ENCODE peak calls at places on chromosome 3, in four cellular contexts. One of them, this sample, is unnamed.

GRCh38 chr3:188950832-188951489 is 220.8 kb upstream of the TPRG1 start:
- DNase-seq in T-helper 1 cell: no peak
- DNase-seq in EH: peak; percentile 99
- DNase-seq in occipital lobe: no peak
- DNase-seq in this sample: no peak

GRCh38 chr3:58028902-58029301 is 20.7 kb downstream of the FLNB start:
- DNase-seq in T-helper 1 cell: no peak
- DNase-seq in EH: no peak
- DNase-seq in occipital lobe: no peak
- DNase-seq in this sample: no peak

GRCh38 chr3:153673853-153674252 is 447.3 kb upstream of the ARHGEF26 start:
- DNase-seq in T-helper 1 cell: no peak
- DNase-seq in EH: no peak
- DNase-seq in occipital lobe: no peak
- DNase-seq in this sample: no peak

GRCh38 chr3:181969925-181970324 is 258.2 kb downstream of the SOX2 start:
- DNase-seq in T-helper 1 cell: no peak
- DNase-seq in EH: no peak
- DNase-seq in occipital lobe: no peak
- DNase-seq in this sample: no peak

GRCh38 chr3:21020681-21021080 is 730.3 kb downstream of the ZNF385D start:
- DNase-seq in T-helper 1 cell: no peak
- DNase-seq in EH: no peak
- DNase-seq in occipital lobe: no peak
- DNase-seq in this sample: no peak

GRCh38 chr3:58683001-58683845 is 16.6 kb upstream of the FAM3D start:
- DNase-seq in T-helper 1 cell: no peak
- DNase-seq in EH: peak; percentile 67
- DNase-seq in occipital lobe: no peak
- DNase-seq in this sample: no peak

GRCh38 chr3:179000144-179000543 is 71.5 kb downstream of the ZMAT3 start:
- DNase-seq in T-helper 1 cell: no peak
- DNase-seq in EH: peak; percentile 45
- DNase-seq in occipital lobe: no peak
- DNase-seq in this sample: no peak

GRCh38 chr3:141108002-141108401 is 56.9 kb downstream of the SPSB4 start:
- DNase-seq in T-helper 1 cell: no peak
- DNase-seq in EH: no peak
- DNase-seq in occipital lobe: no peak
- DNase-seq in this sample: no peak

GRCh38 chr3:149314807-149315578 is 18.4 kb downstream of the TM4SF18 start:
- DNase-seq in T-helper 1 cell: no peak
- DNase-seq in EH: peak; percentile 90
- DNase-seq in occipital lobe: no peak
- DNase-seq in this sample: no peak

GRCh38 chr3:126389112-126389791 is 5.5 kb upstream of the CFAP100 start:
- DNase-seq in T-helper 1 cell: no peak
- DNase-seq in EH: peak; percentile 86
- DNase-seq in occipital lobe: peak; percentile 74
- DNase-seq in this sample: peak; percentile 88

GRCh38 chr3:158702815-158703481 is 29.3 kb downstream of the RARRES1 start:
- DNase-seq in T-helper 1 cell: no peak
- DNase-seq in EH: peak; percentile 92
- DNase-seq in occipital lobe: no peak
- DNase-seq in this sample: no peak

GRCh38 chr3:126996905-126997304 is 14.0 kb downstream of the PLXNA1 start:
- DNase-seq in T-helper 1 cell: no peak
- DNase-seq in EH: peak; percentile 58
- DNase-seq in occipital lobe: peak; percentile 36
- DNase-seq in this sample: no peak

GRCh38 chr3:195080571-195081141 is 190.3 kb downstream of the XXYLT1 start:
- DNase-seq in T-helper 1 cell: no peak
- DNase-seq in EH: peak; percentile 11
- DNase-seq in occipital lobe: no peak
- DNase-seq in this sample: no peak

GRCh38 chr3:134897391-134898131 is 102.5 kb downstream of the EPHB1 start:
- DNase-seq in T-helper 1 cell: no peak
- DNase-seq in EH: no peak
- DNase-seq in occipital lobe: no peak
- DNase-seq in this sample: no peak

GRCh38 chr3:108011616-108012015 is 79.2 kb downstream of the CD47 start:
- DNase-seq in T-helper 1 cell: no peak
- DNase-seq in EH: no peak
- DNase-seq in occipital lobe: no peak
- DNase-seq in this sample: no peak

GRCh38 chr3:69649120-69649519 is 90.1 kb upstream of the MITF start:
- DNase-seq in T-helper 1 cell: no peak
- DNase-seq in EH: peak; percentile 24
- DNase-seq in occipital lobe: no peak
- DNase-seq in this sample: no peak

GRCh38 chr3:64438837-64439236 is 213.6 kb upstream of the PRICKLE2 start:
- DNase-seq in T-helper 1 cell: no peak
- DNase-seq in EH: no peak
- DNase-seq in occipital lobe: no peak
- DNase-seq in this sample: peak; percentile 42

GRCh38 chr3:146557745-146558144 is 13.3 kb upstream of the PLSCR1 start:
- DNase-seq in T-helper 1 cell: no peak
- DNase-seq in EH: no peak
- DNase-seq in occipital lobe: no peak
- DNase-seq in this sample: no peak

GRCh38 chr3:104887069-104887468 is 479.6 kb upstream of the ALCAM start:
- DNase-seq in T-helper 1 cell: no peak
- DNase-seq in EH: peak; percentile 74
- DNase-seq in occipital lobe: no peak
- DNase-seq in this sample: no peak

GRCh38 chr3:28949580-28949979 is 331.3 kb upstream of the RBMS3 start:
- DNase-seq in T-helper 1 cell: no peak
- DNase-seq in EH: no peak
- DNase-seq in occipital lobe: no peak
- DNase-seq in this sample: no peak

GRCh38 chr3:127015282-127016042 is 32.5 kb downstream of the PLXNA1 start:
- DNase-seq in T-helper 1 cell: no peak
- DNase-seq in EH: no peak
- DNase-seq in occipital lobe: peak; percentile 18
- DNase-seq in this sample: no peak

GRCh38 chr3:104951426-104951825 is 415.3 kb upstream of the ALCAM start:
- DNase-seq in T-helper 1 cell: no peak
- DNase-seq in EH: no peak
- DNase-seq in occipital lobe: no peak
- DNase-seq in this sample: no peak

GRCh38 chr3:130516645-130517512 is at the start of gene COL6A6:
- DNase-seq in T-helper 1 cell: no peak
- DNase-seq in EH: no peak
- DNase-seq in occipital lobe: no peak
- DNase-seq in this sample: no peak

GRCh38 chr3:129663045-129663446 is 56.6 kb upstream of the PLXND1 start:
- DNase-seq in T-helper 1 cell: no peak
- DNase-seq in EH: peak; percentile 46
- DNase-seq in occipital lobe: no peak
- DNase-seq in this sample: no peak

GRCh38 chr3:54882114-54882833 is 45.6 kb downstream of the LRTM1 start:
- DNase-seq in T-helper 1 cell: no peak
- DNase-seq in EH: peak; percentile 99
- DNase-seq in occipital lobe: no peak
- DNase-seq in this sample: no peak

GRCh38 chr3:97125902-97126499 is 311.6 kb downstream of the EPHA6 start:
- DNase-seq in T-helper 1 cell: no peak
- DNase-seq in EH: no peak
- DNase-seq in occipital lobe: no peak
- DNase-seq in this sample: no peak

GRCh38 chr3:53823956-53824320 is 22.3 kb downstream of the CHDH start:
- DNase-seq in T-helper 1 cell: no peak
- DNase-seq in EH: no peak
- DNase-seq in occipital lobe: no peak
- DNase-seq in this sample: no peak

GRCh38 chr3:22928716-22929115 is 274.4 kb upstream of the UBE2E2 start:
- DNase-seq in T-helper 1 cell: no peak
- DNase-seq in EH: no peak
- DNase-seq in occipital lobe: no peak
- DNase-seq in this sample: no peak

GRCh38 chr3:101732240-101732641 is 7.8 kb downstream of the CEP97 start:
- DNase-seq in T-helper 1 cell: no peak
- DNase-seq in EH: no peak
- DNase-seq in occipital lobe: no peak
- DNase-seq in this sample: peak; percentile 97

GRCh38 chr3:27699067-27699466 is 23.1 kb downstream of the EOMES start:
- DNase-seq in T-helper 1 cell: no peak
- DNase-seq in EH: no peak
- DNase-seq in occipital lobe: no peak
- DNase-seq in this sample: no peak

GRCh38 chr3:140736863-140737460 is 59.1 kb downstream of the TRIM42 start:
- DNase-seq in T-helper 1 cell: no peak
- DNase-seq in EH: peak; percentile 23
- DNase-seq in occipital lobe: no peak
- DNase-seq in this sample: peak; percentile 23

GRCh38 chr3:141643391-141643790 is 94.7 kb upstream of the RNF7 start:
- DNase-seq in T-helper 1 cell: no peak
- DNase-seq in EH: peak; percentile 84
- DNase-seq in occipital lobe: no peak
- DNase-seq in this sample: no peak

GRCh38 chr3:134369231-134369741 is 5.0 kb downstream of the AMOTL2 start:
- DNase-seq in T-helper 1 cell: no peak
- DNase-seq in EH: peak; percentile 92
- DNase-seq in occipital lobe: no peak
- DNase-seq in this sample: no peak

GRCh38 chr3:145448436-145448835 is 712.5 kb downstream of the PLOD2 start:
- DNase-seq in T-helper 1 cell: no peak
- DNase-seq in EH: no peak
- DNase-seq in occipital lobe: no peak
- DNase-seq in this sample: no peak

GRCh38 chr3:187136936-187137335 is 2.4 kb downstream of the RPL39L start:
- DNase-seq in T-helper 1 cell: no peak
- DNase-seq in EH: peak; percentile 63
- DNase-seq in occipital lobe: no peak
- DNase-seq in this sample: no peak

GRCh38 chr3:39150170-39150802 is 3.1 kb downstream of the CSRNP1 start:
- DNase-seq in T-helper 1 cell: no peak
- DNase-seq in EH: no peak
- DNase-seq in occipital lobe: no peak
- DNase-seq in this sample: no peak

GRCh38 chr3:37163262-37164020 is 10.9 kb downstream of the LRRFIP2 start:
- DNase-seq in T-helper 1 cell: no peak
- DNase-seq in EH: peak; percentile 94
- DNase-seq in occipital lobe: no peak
- DNase-seq in this sample: no peak

GRCh38 chr3:28317438-28318022 is 31.0 kb upstream of the ZCWPW2 start:
- DNase-seq in T-helper 1 cell: no peak
- DNase-seq in EH: peak; percentile 52
- DNase-seq in occipital lobe: no peak
- DNase-seq in this sample: no peak